ENCODE peak calls at places on chromosomes 3 and 15, in ten cellular contexts. C, U, R, K, W, O, J, H, P and N are unnamed samples.

GRCh38 chr3:129622933-129623332 is 16.5 kb upstream of the PLXND1 start:
- DNase-seq in C (no peak), W (no peak), R (no peak), J (no peak), U (no peak), P (no peak), K (no peak), O (no peak), H (no peak), N (no peak)

GRCh38 chr15:93296786-93297500 is 207.9 kb upstream of the RGMA start:
- DNase-seq in R (no peak), K (no peak), P (no peak), O (no peak), W (no peak), C (no peak), U (no peak), J (no peak), H (no peak), N (no peak)

GRCh38 chr3:56787784-56788256 is 13.9 kb downstream of the ARHGEF3 start:
- DNase-seq in K (no peak), P (no peak), C (no peak), U (no peak), W (no peak), O (no peak), R (no peak), H (no peak), J (no peak), N (no peak)

GRCh38 chr3:158679547-158680000 is 7.1 kb upstream of the LXN start:
- DNase-seq in O (no peak), R (peak; percentile 31), P (no peak), C (no peak), K (no peak), U (no peak), H (no peak), W (no peak), J (no peak), N (peak; percentile 43)

GRCh38 chr3:71317749-71318458 is 265.6 kb downstream of the FOXP1 start:
- DNase-seq in R (no peak), P (peak; percentile 72), H (no peak), J (no peak), W (no peak), U (no peak), K (peak; percentile 47), O (no peak), C (no peak), N (no peak)

GRCh38 chr15:100759116-100759515 is 120.5 kb upstream of the ALDH1A3 start:
- DNase-seq in J (no peak), O (no peak), R (peak; percentile 66), W (peak; percentile 58), C (no peak), U (no peak), P (peak; percentile 67), H (no peak), K (peak; percentile 69), N (peak; percentile 37)

GRCh38 chr3:110343376-110343775 is 728.2 kb upstream of the NECTIN3 start:
- DNase-seq in R (peak; percentile 75), P (no peak), W (peak; percentile 39), J (no peak), U (no peak), H (peak; percentile 3), K (no peak), C (no peak), O (no peak), N (peak; percentile 72)

GRCh38 chr15:90201150-90201943 is at the start of gene SEMA4B:
- DNase-seq in K (no peak), H (peak; percentile 95), J (peak; percentile 67), R (peak; percentile 35), P (peak; percentile 29), W (peak; percentile 92), C (peak; percentile 98), O (peak; percentile 95), U (peak; percentile 76), N (peak; percentile 33)

GRCh38 chr15:80183291-80183690 is 30.5 kb downstream of the FAH start:
- DNase-seq in C (no peak), H (no peak), R (no peak), U (no peak), K (no peak), P (no peak), J (no peak), O (no peak), W (no peak), N (no peak)

GRCh38 chr15:80186066-80186465 is 33.3 kb downstream of the FAH start:
- DNase-seq in H (no peak), O (no peak), J (no peak), U (no peak), W (no peak), C (no peak), P (no peak), R (no peak), K (no peak), N (no peak)

GRCh38 chr15:80185152-80185551 is 32.4 kb downstream of the FAH start:
- DNase-seq in K (no peak), W (no peak), U (no peak), H (no peak), P (no peak), C (no peak), J (no peak), O (no peak), R (no peak), N (no peak)

GRCh38 chr15:80182611-80183210 is 29.9 kb downstream of the FAH start:
- DNase-seq in P (peak; percentile 84), O (no peak), R (peak; percentile 81), U (no peak), H (no peak), K (peak; percentile 69), J (no peak), W (no peak), C (no peak), N (peak; percentile 43)

DNA sequence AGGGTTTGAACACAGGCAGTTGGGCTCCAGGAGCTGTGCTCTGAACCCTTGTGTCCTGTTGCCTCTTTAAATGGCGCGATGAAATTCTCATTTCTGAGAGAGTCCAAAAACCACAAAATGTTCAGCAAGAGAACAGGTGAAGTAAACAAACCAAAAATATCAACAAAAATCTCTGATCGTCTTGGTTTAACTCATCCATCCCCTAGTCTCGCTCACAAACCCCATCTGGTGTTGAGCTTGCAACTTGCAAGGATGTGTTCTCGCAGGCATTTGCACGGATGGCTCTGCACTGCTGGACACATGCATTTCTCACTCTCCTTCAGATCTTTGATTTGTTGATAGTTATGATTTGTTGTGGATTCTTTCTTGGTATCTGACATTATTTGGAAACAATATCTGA is 31.1 kb downstream of the FAH start:
- DNase-seq in W (no peak), J (no peak), C (no peak), K (no peak), U (no peak), P (peak; percentile 49), R (peak; percentile 20), H (peak; percentile 33), O (peak; percentile 35), N (peak; percentile 19)
- TF ChIP-seq CTCF in W (peak; percentile 7), J (no peak), C (no peak), K (peak; percentile 46), U (no peak), P (peak; percentile 18), R (peak; percentile 20), H (peak; percentile 43), O (peak; percentile 27), N (peak; percentile 25)

GRCh38 chr15:32029862-32030781 is at the start of gene CHRNA7:
- DNase-seq in P (peak; percentile 12), H (peak; percentile 95), O (peak; percentile 94), U (peak; percentile 39), K (no peak), R (peak; percentile 6), J (no peak), C (no peak), W (peak; percentile 88), N (peak; percentile 4)
- TF ChIP-seq CTCF in P (no peak), H (peak; percentile 19), O (peak; percentile 10), U (no peak), K (no peak), R (peak; percentile 2), J (no peak), C (no peak), W (peak; percentile 29), N (no peak)

GRCh38 chr3:179333084-179333483 is 10.3 kb downstream of the ZNF639 start:
- DNase-seq in O (no peak), U (no peak), R (no peak), C (no peak), W (no peak), P (no peak), K (no peak), H (no peak), J (no peak), N (no peak)

GRCh38 chr3:179332240-179332639 is 9.4 kb downstream of the ZNF639 start:
- DNase-seq in W (no peak), H (no peak), R (no peak), U (no peak), O (no peak), K (no peak), P (no peak), J (no peak), C (no peak), N (no peak)

GRCh38 chr3:179336345-179336929 is 11.1 kb upstream of the MFN1 start:
- DNase-seq in K (no peak), J (no peak), U (no peak), O (no peak), P (no peak), R (no peak), C (no peak), W (no peak), H (no peak), N (no peak)

GRCh38 chr3:179330438-179330837 is 7.6 kb downstream of the ZNF639 start:
- DNase-seq in J (no peak), O (no peak), P (peak; percentile 13), W (no peak), C (no peak), K (no peak), R (no peak), U (no peak), H (no peak), N (peak; percentile 29)
- TF ChIP-seq CTCF in J (no peak), O (no peak), P (no peak), W (no peak), C (no peak), K (no peak), R (no peak), U (no peak), H (no peak), N (no peak)

GRCh38 chr15:66863382-66864085 is 161.5 kb downstream of the SMAD6 start:
- DNase-seq in J (no peak), C (no peak), H (no peak), K (no peak), W (no peak), U (no peak), R (no peak), P (no peak), O (no peak), N (no peak)

GRCh38 chr15:66862878-66863335 is 160.9 kb downstream of the SMAD6 start:
- DNase-seq in P (peak; percentile 87), O (peak; percentile 78), H (peak; percentile 84), C (peak; percentile 62), R (peak; percentile 88), U (peak; percentile 79), J (peak; percentile 75), W (peak; percentile 91), K (peak; percentile 62), N (peak; percentile 88)

GRCh38 chr15:66864086-66864830 is 162.2 kb downstream of the SMAD6 start:
- DNase-seq in O (no peak), K (no peak), H (no peak), R (no peak), J (no peak), P (no peak), C (no peak), W (no peak), U (no peak), N (no peak)

GRCh38 chr15:66860844-66861243 is 158.8 kb downstream of the SMAD6 start:
- DNase-seq in R (no peak), K (no peak), W (no peak), C (no peak), P (no peak), J (no peak), O (no peak), U (peak; percentile 0), H (no peak), N (no peak)

DNA sequence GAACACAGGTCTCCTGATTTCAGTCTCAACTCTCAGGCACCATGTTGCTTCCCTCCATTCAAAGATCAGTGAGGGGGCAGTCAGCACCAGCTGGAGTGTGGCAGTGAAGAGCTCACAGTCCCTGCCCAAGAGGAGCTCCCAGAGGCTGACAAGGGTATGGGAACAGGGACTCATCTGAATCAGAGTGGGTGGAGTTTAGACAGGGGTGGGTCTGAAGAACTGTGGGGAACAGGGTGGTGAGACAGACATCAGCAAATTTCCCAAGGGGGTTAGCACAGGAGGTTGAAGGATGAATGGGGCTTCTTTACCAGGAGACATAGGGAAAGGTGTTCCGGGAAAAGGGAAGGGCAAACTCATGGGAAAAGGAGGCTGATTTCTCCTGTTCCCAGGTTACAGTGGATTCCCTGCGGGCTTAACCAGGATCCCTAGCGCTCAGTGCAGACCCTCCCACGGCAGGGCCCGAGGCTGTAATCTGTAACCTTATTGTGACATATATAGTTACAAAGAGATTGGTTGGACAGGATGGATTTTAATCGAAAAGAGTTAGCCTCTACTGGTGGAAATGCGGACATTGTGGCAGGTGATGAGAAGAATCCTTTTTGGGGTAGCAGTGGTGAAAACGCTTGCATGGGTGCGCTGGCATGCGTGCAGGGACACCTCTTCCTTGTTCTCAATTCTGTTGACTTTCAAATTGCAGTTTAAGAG is 160.2 kb downstream of the SMAD6 start:
- DNase-seq in P (no peak), J (no peak), W (no peak), R (no peak), K (no peak), H (no peak), O (no peak), U (no peak), C (no peak), N (peak; percentile 48)
- TF ChIP-seq CTCF in P (no peak), J (no peak), W (no peak), R (no peak), K (no peak), H (no peak), O (no peak), U (no peak), C (no peak), N (no peak)